ENCODE peak calls at places on chromosomes 6 and 20, in six cellular contexts. H is NCI-H2029, W is amniotic stem cell, C is pons, O is AG10803, N is glomerular endothelial cell. D is an unnamed sample.
A peak's percentile ranks its signal among the peaks of the same experiment; 100 is the strongest.

GRCh38 chr6:119349041-119349340 is 570 bp downstream of the MAN1A1 start:
- DNase-seq in C (no peak), O (no peak), H (no peak), N (no peak), W (no peak), D (no peak)

GRCh38 chr6:163711615-163712568 is 297.4 kb downstream of the QKI start:
- DNase-seq in O (peak; percentile 69), H (no peak), C (peak; percentile 74), W (no peak), N (no peak), D (no peak)

GRCh38 chr20:872855-873520 is 39.5 kb downstream of the FAM110A start:
- DNase-seq in C (no peak), W (no peak), N (no peak), H (no peak), O (no peak), D (no peak)

GRCh38 chr20:35891375-35891774 is 62.9 kb downstream of the SCAND1 start:
- DNase-seq in W (no peak), N (no peak), O (peak; percentile 96), C (no peak), H (no peak), D (no peak)

GRCh38 chr20:61185841-61186601 is 66.0 kb upstream of the CDH4 start:
- DNase-seq in C (no peak), N (peak; percentile 54), W (peak; percentile 47), H (no peak), O (peak; percentile 97), D (no peak)

GRCh38 chr6:21386744-21387143 is 206.8 kb upstream of the SOX4 start:
- DNase-seq in C (no peak), H (no peak), N (no peak), W (no peak), O (no peak), D (no peak)

GRCh38 chr20:23226612-23227265 is 123.9 kb upstream of the NXT1 start:
- DNase-seq in C (no peak), W (no peak), N (no peak), H (no peak), O (no peak), D (no peak)

GRCh38 chr20:48075591-48076174 is 290.4 kb upstream of the SULF2 start:
- DNase-seq in N (no peak), O (peak; percentile 11), W (no peak), H (no peak), C (no peak), D (no peak)

GRCh38 chr6:3869284-3869631 is 20.1 kb downstream of the FAM50B start:
- DNase-seq in H (no peak), W (no peak), C (no peak), O (no peak), N (no peak), D (no peak)

GRCh38 chr6:104506429-104506828 is 353.3 kb downstream of the HACE1 start:
- DNase-seq in N (no peak), O (no peak), C (no peak), W (no peak), H (no peak), D (no peak)

GRCh38 chr6:121897337-121897760 is 461.9 kb downstream of the GJA1 start:
- DNase-seq in N (no peak), C (peak; percentile 24), W (no peak), H (no peak), O (no peak), D (no peak)

GRCh38 chr6:117733341-117733740 is 58.1 kb downstream of the NUS1 start:
- DNase-seq in H (no peak), O (no peak), W (no peak), N (no peak), C (no peak), D (no peak)

GRCh38 chr6:53735896-53736295 is 58.9 kb upstream of the LRRC1 start:
- DNase-seq in H (no peak), W (no peak), O (no peak), C (no peak), N (no peak), D (no peak)

GRCh38 chr6:37592085-37592698 is 92.5 kb upstream of the CCDC167 start:
- DNase-seq in H (no peak), C (no peak), N (no peak), O (no peak), W (no peak), D (no peak)

GRCh38 chr6:143374014-143374413 is 76.5 kb downstream of the ADAT2 start:
- DNase-seq in O (no peak), W (no peak), H (no peak), N (no peak), C (no peak), D (no peak)

GRCh38 chr6:11258260-11259237 is 26.1 kb upstream of the NEDD9 start:
- DNase-seq in W (no peak), C (no peak), N (no peak), O (peak; percentile 37), H (no peak), D (no peak)

GRCh38 chr6:79702701-79703100 is 71.6 kb downstream of the SH3BGRL2 start:
- DNase-seq in N (no peak), C (no peak), O (no peak), H (no peak), W (no peak), D (no peak)

GRCh38 chr6:24072038-24072746 is 53.8 kb upstream of the NRSN1 start:
- DNase-seq in O (no peak), C (no peak), N (no peak), H (no peak), W (no peak), D (no peak)

GRCh38 chr6:143806282-143807102 is 36.6 kb upstream of the LTV1 start:
- DNase-seq in N (no peak), C (no peak), O (peak; percentile 20), H (no peak), W (peak; percentile 45), D (no peak)

GRCh38 chr6:168217880-168218537 is 101.6 kb downstream of the DACT2 start:
- DNase-seq in H (peak; percentile 80), O (no peak), W (no peak), N (no peak), C (no peak), D (no peak)

GRCh38 chr20:48932375-48932941 is 10.9 kb downstream of the ARFGEF2 start:
- DNase-seq in N (no peak), O (peak; percentile 45), H (no peak), W (no peak), C (no peak), D (no peak)

GRCh38 chr6:3786131-3786530 is 34.6 kb upstream of the PXDC1 start:
- DNase-seq in C (no peak), N (no peak), W (no peak), O (no peak), H (no peak), D (no peak)

GRCh38 chr6:36692220-36692619 is 5.4 kb upstream of the RAB44 start:
- DNase-seq in N (no peak), O (no peak), C (no peak), H (no peak), W (no peak), D (no peak)

GRCh38 chr6:107124934-107125348 is 9.6 kb upstream of the BEND3 start:
- DNase-seq in N (no peak), H (no peak), W (no peak), C (no peak), O (no peak), D (no peak)